ENCODE peak calls at places on chromosomes 4 and X, in four cellular contexts. G is GM13977, M is HepG2, I is lower leg skin. Y is an unnamed sample.

GRCh38 chrX:129833153-129834004 is 10.3 kb downstream of the ZDHHC9 start:
- DNase-seq in G (no peak), M (no peak), I (peak; percentile 32), Y (no peak)

GRCh38 chr4:159227378-159227777 is 124.5 kb downstream of the RAPGEF2 start:
- DNase-seq in G (no peak), M (no peak), I (no peak), Y (no peak)

GRCh38 chrX:122218666-122219065 is 965.4 kb upstream of the GRIA3 start:
- DNase-seq in G (no peak), M (no peak), I (no peak), Y (no peak)

GRCh38 chr4:100424376-100424775 is 93.4 kb downstream of the EMCN start:
- DNase-seq in G (no peak), M (no peak), I (no peak), Y (no peak)

GRCh38 chrX:149948001-149948400 is 9.7 kb upstream of the EOLA2 start:
- DNase-seq in G (no peak), M (no peak), I (no peak), Y (no peak)

GRCh38 chr4:2248821-2249261 is 6.9 kb upstream of the HAUS3 start:
- DNase-seq in G (no peak), M (no peak), I (peak; percentile 81), Y (peak; percentile 3)

GRCh38 chr4:78362310-78362709 is 189.3 kb upstream of the ANXA3 start:
- DNase-seq in G (no peak), M (no peak), I (no peak), Y (no peak)

GRCh38 chr4:150769845-150770244 is 187.9 kb downstream of the MAB21L2 start:
- DNase-seq in G (no peak), M (no peak), I (no peak), Y (no peak)

GRCh38 chr4:26462874-26463273 is 27.4 kb downstream of the CCKAR start:
- DNase-seq in G (no peak), M (no peak), I (no peak), Y (no peak)

GRCh38 chr4:39032218-39033085 is at the start of gene TMEM156:
- DNase-seq in G (peak; percentile 55), M (peak; percentile 12), I (no peak), Y (no peak)

GRCh38 chr4:2284934-2285664 is 23.2 kb upstream of the MXD4 start:
- DNase-seq in G (no peak), M (no peak), I (no peak), Y (no peak)

GRCh38 chr4:8296491-8296890 is 26.9 kb downstream of the HTRA3 start:
- DNase-seq in G (no peak), M (no peak), I (peak; percentile 63), Y (no peak)

GRCh38 chr4:182492456-182492855 is 249.3 kb downstream of the TENM3 start:
- DNase-seq in G (no peak), M (no peak), I (no peak), Y (no peak)